ENCODE peak calls at places on chromosomes 2 and 18, in seven cellular contexts. W is fibroblast of lung, J is OCI-LY7, B is cardiac muscle cell, T is H1, H is lower lobe of right lung, P is mammary epithelial cell. L is an unnamed sample.

GRCh38 chr2:170641961-170642360 is 73.2 kb upstream of the SP5 start:
- DNase-seq in J (no peak), T (no peak), B (no peak), H (no peak), P (no peak), W (no peak), L (no peak)

GRCh38 chr18:33745396-33745795 is 167.4 kb downstream of the ASXL3 start:
- DNase-seq in P (no peak), B (no peak), T (no peak), H (no peak), W (no peak), J (no peak), L (no peak)

GRCh38 chr2:10400568-10400977 is 47.6 kb downstream of the ODC1 start:
- DNase-seq in P (no peak), T (no peak), J (no peak), H (peak), W (no peak), B (no peak), L (no peak)

GRCh38 chr2:69581774-69582581 is 61.6 kb downstream of the AAK1 start:
- DNase-seq in P (peak), B (peak), W (peak), H (peak), T (no peak), J (no peak), L (no peak)

GRCh38 chr2:190469770-190470169 is 61.6 kb downstream of the MFSD6 start:
- DNase-seq in W (peak), T (no peak), B (peak), J (no peak), H (no peak), P (peak), L (no peak)

GRCh38 chr2:28357948-28358667 is 34.5 kb upstream of the FOSL2 start:
- DNase-seq in H (no peak), P (no peak), B (peak), T (no peak), W (no peak), J (no peak), L (no peak)

GRCh38 chr18:12026562-12026961 is 45.3 kb downstream of the IMPA2 start:
- DNase-seq in H (no peak), J (no peak), P (no peak), T (no peak), B (no peak), W (no peak), L (no peak)

GRCh38 chr2:47172156-47172921 is 17.2 kb upstream of the STPG4 start:
- DNase-seq in T (no peak), J (no peak), B (no peak), H (no peak), P (no peak), W (no peak), L (no peak)

GRCh38 chr2:191696001-191696400 is 18.1 kb downstream of the NABP1 start:
- DNase-seq in B (peak), T (no peak), H (no peak), P (peak), J (no peak), W (peak), L (no peak)

GRCh38 chr2:240149943-240150784 is 9.7 kb upstream of the OTOS start:
- DNase-seq in B (peak), P (no peak), J (peak), W (peak), H (peak), T (no peak), L (no peak)

GRCh38 chr18:34493099-34493544 is 217.0 kb upstream of the DTNA start:
- DNase-seq in T (peak), H (peak), B (peak), J (no peak), P (peak), W (peak), L (no peak)

GRCh38 chr18:75198046-75198445 is 10.9 kb downstream of the PTGR3 start:
- DNase-seq in B (peak), H (no peak), P (no peak), W (peak), T (no peak), J (no peak), L (no peak)

GRCh38 chr18:54388203-54389142 is 30.8 kb downstream of the C18orf54 start:
- DNase-seq in B (peak), T (peak), J (peak), W (peak), P (peak), H (no peak), L (peak)

DNA sequence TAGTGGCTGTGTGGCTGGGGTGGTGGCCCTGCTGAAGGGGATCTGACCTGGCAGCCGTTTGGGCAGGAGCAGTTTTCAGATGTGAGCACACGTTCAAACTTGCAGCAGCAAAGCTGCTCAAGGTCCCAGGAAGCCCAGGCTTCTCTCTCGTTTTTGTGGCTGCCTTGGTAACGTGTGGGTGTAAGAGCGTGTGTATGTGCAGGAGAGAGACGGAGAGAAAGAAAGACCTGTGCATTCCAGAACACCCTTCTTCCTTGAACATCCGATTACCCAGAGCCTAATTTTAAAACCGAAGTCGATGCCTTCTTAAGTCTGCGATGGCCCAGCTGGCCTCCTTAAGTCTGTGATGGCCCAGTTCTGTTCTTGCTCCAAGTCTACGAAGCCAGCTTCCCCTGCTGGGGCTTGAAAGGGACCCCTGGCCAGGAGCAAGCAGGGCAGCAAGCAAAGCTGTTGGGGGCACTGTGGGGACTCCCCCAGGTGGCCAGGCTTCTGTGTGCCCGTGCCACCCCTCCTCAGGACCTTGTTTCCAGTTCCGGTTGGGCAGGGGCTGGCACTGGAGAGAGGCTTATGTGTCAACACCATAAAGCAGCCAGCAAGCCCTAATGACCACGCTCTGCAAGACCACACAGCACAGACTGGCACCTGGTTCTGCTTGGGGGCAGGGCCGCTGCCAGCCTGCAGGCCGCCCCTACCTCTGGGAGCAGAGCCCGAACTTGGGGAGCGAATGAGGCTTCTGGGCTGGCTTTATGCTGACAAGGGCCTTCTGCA is 55.8 kb upstream of the ALPP start:
- DNase-seq in P (peak), J (no peak), T (no peak), W (no peak), H (no peak), B (no peak), L (no peak)
- H3K27ac ChIP-seq in P (no peak), J (no peak), T (no peak), W (no peak), H (no peak), B (no peak), L (no peak)

GRCh38 chr2:7430869-7431641 is 513.8 kb downstream of the RNF144A start:
- DNase-seq in P (peak), W (peak), H (peak), J (peak), T (peak), B (peak), L (no peak)
- H3K27ac ChIP-seq in P (no peak), W (no peak), H (peak), J (peak), T (peak), B (no peak), L (no peak)

GRCh38 chr2:75632813-75633212 is 13.8 kb upstream of the MRPL19 start:
- DNase-seq in H (no peak), W (no peak), T (no peak), J (no peak), B (no peak), P (no peak), L (no peak)

GRCh38 chr2:75633620-75634019 is 13.0 kb upstream of the MRPL19 start:
- DNase-seq in W (no peak), P (no peak), J (no peak), H (no peak), T (no peak), B (no peak), L (no peak)

GRCh38 chr2:75637568-75637967 is 9.0 kb upstream of the MRPL19 start:
- DNase-seq in P (no peak), W (no peak), T (no peak), B (no peak), J (no peak), H (no peak), L (no peak)

GRCh38 chr2:75632091-75632704 is 14.4 kb upstream of the MRPL19 start:
- DNase-seq in T (no peak), P (no peak), J (no peak), H (no peak), B (peak), W (peak), L (no peak)

GRCh38 chr2:75634945-75635344 is 11.6 kb upstream of the MRPL19 start:
- DNase-seq in W (no peak), J (no peak), P (peak), T (no peak), H (no peak), B (no peak), L (no peak)
- H3K27ac ChIP-seq in W (no peak), J (no peak), P (no peak), T (no peak), H (no peak), B (no peak), L (no peak)

DNA sequence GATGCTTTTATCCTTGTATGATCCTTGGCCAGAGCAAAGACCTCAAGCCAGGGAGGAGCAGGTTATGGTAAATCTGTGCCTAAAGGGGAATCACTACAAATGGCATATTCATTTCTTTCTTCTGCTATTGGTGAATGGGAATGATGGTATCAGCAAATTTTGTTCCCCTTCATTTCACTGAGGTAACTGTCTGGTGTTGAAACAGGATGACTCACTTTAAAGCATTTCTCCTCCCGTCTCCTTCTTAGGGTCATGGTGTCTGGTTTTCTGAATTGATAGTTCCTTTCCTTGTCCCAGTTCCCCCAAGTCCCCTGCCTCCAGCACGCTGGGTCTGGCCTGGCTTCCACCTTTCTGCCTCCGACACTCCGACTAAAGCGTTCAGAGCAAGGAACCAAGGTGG is 109.2 kb downstream of the MREG start:
- DNase-seq in B (peak), W (peak), P (peak), H (no peak), T (no peak), J (no peak), L (no peak)
- H3K27ac ChIP-seq in B (no peak), W (no peak), P (no peak), H (peak), T (no peak), J (no peak), L (no peak)

DNA sequence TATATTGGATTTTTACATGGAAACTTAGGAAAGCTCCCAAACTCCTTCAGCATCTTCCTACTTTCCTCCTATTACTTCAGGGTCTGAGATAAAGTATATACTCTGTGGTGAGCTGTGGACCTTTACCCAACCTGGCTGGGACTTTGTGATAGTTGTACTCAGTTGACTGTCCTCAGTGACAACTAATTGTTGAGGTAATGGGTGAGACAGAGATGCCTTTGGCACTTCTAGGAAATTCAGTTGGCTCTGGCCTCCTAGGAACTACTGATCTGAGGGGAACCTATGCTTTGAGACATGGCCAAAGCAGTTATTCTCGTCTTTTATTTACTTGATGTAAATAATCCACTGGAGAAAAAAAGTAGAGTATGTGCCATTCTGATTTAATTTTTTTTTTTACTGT is 39.4 kb upstream of the ZNF638 start:
- DNase-seq in H (no peak), W (no peak), P (no peak), T (no peak), J (no peak), B (no peak), L (no peak)
- H3K27ac ChIP-seq in H (no peak), W (no peak), P (no peak), T (no peak), J (no peak), B (no peak), L (no peak)

DNA sequence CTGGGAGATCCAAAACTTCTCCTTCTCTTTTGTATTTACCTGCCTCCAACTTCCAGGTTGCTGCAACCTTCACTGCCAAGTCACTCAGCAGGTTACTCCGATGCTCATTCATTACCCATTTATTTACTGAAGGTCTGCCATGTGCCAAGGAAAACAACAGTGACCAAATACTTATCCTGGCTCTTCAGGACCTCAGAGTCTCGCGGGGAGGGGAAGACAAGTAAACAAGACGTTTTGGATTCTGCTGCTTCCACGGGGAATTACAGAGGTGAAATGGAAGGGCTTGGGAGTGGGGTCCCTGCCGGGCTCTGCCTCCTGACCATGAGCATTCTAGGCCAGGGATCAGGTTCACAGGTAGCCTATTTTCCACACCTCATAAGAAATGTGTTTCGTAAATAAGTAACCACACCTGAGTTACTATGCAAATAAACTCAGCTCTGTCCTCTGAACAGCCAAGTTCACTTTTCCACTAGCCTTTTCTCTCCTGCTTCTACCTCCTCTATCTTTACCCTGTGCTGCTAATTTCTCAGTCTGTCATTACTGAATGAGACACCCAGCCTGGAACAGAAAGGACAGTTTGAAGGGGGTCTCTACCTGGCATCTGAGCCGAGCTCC is 68.1 kb downstream of the CLHC1 start:
- DNase-seq in T (no peak), P (no peak), J (no peak), W (peak), B (no peak), H (no peak), L (no peak)
- H3K27ac ChIP-seq in T (no peak), P (no peak), J (no peak), W (peak), B (no peak), H (peak), L (peak)

DNA sequence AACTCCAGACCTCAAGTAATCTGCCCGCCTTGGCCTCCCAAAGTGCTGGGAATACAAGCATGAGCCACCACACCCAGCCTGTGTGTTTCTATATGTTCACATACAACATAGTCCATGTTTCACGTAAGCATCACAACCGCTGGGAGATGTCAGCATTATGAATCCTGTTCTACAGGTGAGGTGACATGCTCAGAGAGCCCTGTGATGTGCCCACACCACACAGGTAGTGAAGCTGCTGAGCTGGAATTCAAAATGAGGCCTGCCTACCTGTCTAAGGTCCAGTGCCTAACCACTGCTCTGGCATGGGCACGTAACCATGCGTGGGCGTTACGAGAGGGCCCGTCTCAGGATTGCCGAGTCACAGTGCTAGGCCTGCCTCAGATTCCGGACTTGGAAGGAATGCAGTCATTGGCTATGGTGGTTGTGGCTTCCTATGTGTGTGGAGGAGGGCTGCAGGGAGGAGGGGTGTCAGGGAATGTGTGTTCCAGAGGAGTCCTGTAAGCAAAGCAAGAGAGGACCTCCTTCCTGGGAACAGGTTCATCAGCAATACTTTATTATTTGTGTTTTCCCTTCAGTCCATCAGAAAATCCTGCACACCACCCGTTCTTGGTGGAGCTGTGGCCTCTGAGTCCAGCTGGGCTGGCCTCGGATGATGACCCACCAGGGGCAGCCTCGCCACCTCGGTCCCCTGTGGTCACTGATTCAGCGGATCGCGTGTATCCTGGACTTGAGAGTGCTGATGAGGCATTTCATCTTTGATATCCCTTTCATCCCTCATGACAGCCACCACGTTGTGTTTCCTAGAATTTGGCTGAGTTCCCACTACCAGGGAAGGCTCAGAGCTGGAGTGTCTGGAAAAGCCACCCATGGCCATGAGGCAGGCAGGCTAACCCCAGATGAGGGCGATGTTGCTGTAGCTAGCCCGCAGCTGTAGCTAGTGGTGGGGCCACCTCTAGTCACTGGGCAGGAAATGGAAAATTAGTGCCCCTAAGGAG is 31.1 kb downstream of the HK2 start:
- DNase-seq in H (peak), W (peak), J (no peak), T (no peak), P (peak), B (peak), L (no peak)
- H3K27ac ChIP-seq in H (peak), W (no peak), J (no peak), T (peak), P (peak), B (peak), L (no peak)

DNA sequence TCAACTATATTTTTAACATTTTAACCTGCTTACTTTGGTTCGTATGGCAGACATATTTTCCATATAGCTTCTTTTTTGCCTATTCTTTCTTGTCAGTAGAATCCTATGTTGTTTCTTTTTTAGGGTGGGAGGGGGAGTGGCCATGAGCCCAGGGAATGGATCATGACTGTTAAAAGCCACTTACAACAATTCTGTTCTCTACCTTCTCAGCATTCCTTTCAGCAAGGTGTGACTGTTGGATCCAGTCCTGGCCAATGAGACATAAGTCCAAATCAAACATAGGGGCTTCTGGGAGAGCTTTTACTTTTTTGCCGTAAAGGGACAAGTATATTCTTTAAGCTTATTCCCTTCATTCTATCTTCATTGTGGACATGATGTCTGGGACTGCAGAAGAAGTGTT is 25.0 kb upstream of the DNAH6 start:
- DNase-seq in W (no peak), J (no peak), B (no peak), P (no peak), H (no peak), T (no peak), L (no peak)
- H3K27ac ChIP-seq in W (no peak), J (no peak), B (no peak), P (no peak), H (no peak), T (no peak), L (no peak)

GRCh38 chr2:205617905-205618304 is 64.4 kb upstream of the NRP2 start:
- DNase-seq in P (no peak), J (no peak), B (no peak), W (no peak), H (no peak), T (no peak), L (no peak)

GRCh38 chr2:205614965-205615364 is 67.3 kb upstream of the NRP2 start:
- DNase-seq in T (no peak), B (no peak), J (no peak), W (no peak), H (no peak), P (no peak), L (no peak)

GRCh38 chr2:205613970-205614559 is 68.2 kb upstream of the NRP2 start:
- DNase-seq in T (no peak), B (no peak), J (no peak), W (no peak), P (no peak), H (no peak), L (no peak)

DNA sequence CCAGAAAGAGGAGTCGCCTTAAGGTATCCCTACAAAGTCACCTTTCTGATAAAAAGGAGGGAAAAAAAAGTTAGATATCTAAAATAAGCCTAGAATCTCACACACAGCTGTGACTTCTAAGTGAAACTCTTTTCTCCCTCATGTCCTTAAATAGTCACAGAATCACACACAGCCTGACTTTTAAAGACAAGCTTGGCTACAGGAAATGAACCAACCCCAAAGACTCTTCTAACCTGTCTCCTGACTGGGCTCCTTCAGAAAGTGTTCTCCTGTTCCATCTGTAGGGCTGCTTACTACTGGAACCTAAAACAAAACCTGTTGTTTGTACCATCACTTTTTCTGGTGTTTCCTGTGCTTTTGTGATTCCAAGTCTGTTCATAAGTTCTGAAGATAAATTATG is 62.7 kb upstream of the NRP2 start:
- DNase-seq in W (no peak), P (no peak), H (no peak), B (no peak), T (no peak), J (no peak), L (no peak)
- H3K27ac ChIP-seq in W (no peak), P (no peak), H (no peak), B (no peak), T (no peak), J (no peak), L (no peak)